ENCODE peak calls at places on chromosomes 16 and 17, in five cellular contexts. S, T, U, O and A are unnamed samples. For H3K27me3, the result is how much of the 10 kb centered on the place peaks cover.

GRCh38 chr17:37422971-37423625 is 16.4 kb downstream of the TADA2A start:
- DNase-seq in S (no peak), T (no peak), U (no peak), O (no peak), A (no peak)

GRCh38 chr17:77580531-77580930 is 378.0 kb upstream of the TNRC6C start:
- DNase-seq in S (no peak), T (no peak), U (no peak), O (no peak), A (no peak)

GRCh38 chr16:8936421-8936820 is 27.3 kb downstream of the USP7 start:
- DNase-seq in S (no peak), T (peak), U (peak), O (peak), A (no peak)

GRCh38 chr16:19014456-19014855 is 30.7 kb downstream of the TMC7 start:
- DNase-seq in S (no peak), T (peak), U (no peak), O (no peak), A (no peak)

GRCh38 chr16:64907844-64908243 is 214.0 kb downstream of the CDH11 start:
- DNase-seq in S (no peak), T (no peak), U (no peak), O (no peak), A (no peak)

GRCh38 chr16:51825740-51826139 is 674.7 kb upstream of the SALL1 start:
- DNase-seq in S (no peak), T (no peak), U (no peak), O (no peak), A (no peak)

GRCh38 chr16:23146877-23147601 is 2.2 kb downstream of the USP31 start:
- DNase-seq in S (no peak), T (no peak), U (peak), O (no peak), A (no peak)

GRCh38 chr16:56667581-56668571 is at the start of gene MT1G:
- DNase-seq in S (peak), T (peak), U (no peak), O (no peak), A (no peak)

GRCh38 chr17:45225964-45226530 is 4.4 kb downstream of the FMNL1 start:
- DNase-seq in S (no peak), T (peak), U (no peak), O (peak), A (peak)

GRCh38 chr17:4811471-4811870 is 4.5 kb downstream of the PLD2 start:
- DNase-seq in S (no peak), T (no peak), U (no peak), O (no peak), A (no peak)

GRCh38 chr17:40490289-40490853 is 11.1 kb downstream of the TNS4 start:
- DNase-seq in S (no peak), T (peak), U (no peak), O (no peak), A (no peak)

GRCh38 chr16:80718480-80719220 is 85.7 kb downstream of the CDYL2 start:
- DNase-seq in S (peak), T (peak), U (no peak), O (no peak), A (no peak)

GRCh38 chr17:18959071-18959844 is 7.3 kb downstream of the SLC5A10 start:
- DNase-seq in S (no peak), T (peak), U (no peak), O (no peak), A (no peak)

GRCh38 chr17:61183793-61184192 is 215.8 kb upstream of the TBX2 start:
- DNase-seq in S (no peak), T (no peak), U (no peak), O (no peak), A (no peak)

GRCh38 chr17:70144260-70144846 is 25.0 kb upstream of the KCNJ2 start:
- DNase-seq in S (no peak), T (peak), U (no peak), O (no peak), A (no peak)

GRCh38 chr17:77286641-77287431 is 146.1 kb downstream of the SEC14L1 start:
- DNase-seq in S (peak), T (peak), U (no peak), O (no peak), A (no peak)

GRCh38 chr17:7729841-7730240 is 12.3 kb downstream of the DNAH2 start:
- DNase-seq in S (no peak), T (no peak), U (no peak), O (no peak), A (no peak)

GRCh38 chr16:61195006-61195405 is 841.2 kb downstream of the CDH8 start:
- DNase-seq in S (no peak), T (no peak), U (no peak), O (no peak), A (no peak)

GRCh38 chr17:31068291-31068690 is 26.5 kb upstream of the NF1 start:
- DNase-seq in S (no peak), T (peak), U (peak), O (peak), A (peak)

GRCh38 chr16:56451753-56452689 is 667 bp downstream of the OGFOD1 start:
- DNase-seq in S (no peak), T (peak), U (peak), O (no peak), A (no peak)

GRCh38 chr17:3973498-3974137 is 9.4 kb upstream of the ATP2A3 start:
- DNase-seq in S (no peak), T (peak), U (no peak), O (no peak), A (no peak)

GRCh38 chr16:17416461-17417221 is 54.1 kb downstream of the XYLT1 start:
- DNase-seq in S (no peak), T (peak), U (no peak), O (peak), A (peak)

GRCh38 chr17:68592667-68593330 is 8.4 kb downstream of the FAM20A start:
- DNase-seq in S (no peak), T (no peak), U (no peak), O (no peak), A (no peak)

GRCh38 chr17:79706931-79707382 is 23.8 kb upstream of the ENPP7 start:
- DNase-seq in S (no peak), T (no peak), U (no peak), O (no peak), A (no peak)

GRCh38 chr16:30354423-30355143 is 525 bp downstream of the CD2BP2 start:
- DNase-seq in S (peak), T (peak), U (peak), O (no peak), A (no peak)

GRCh38 chr16:87034317-87034716 is 282.9 kb downstream of the C16orf95 start:
- DNase-seq in S (no peak), T (no peak), U (no peak), O (no peak), A (no peak)

GRCh38 chr17:67830440-67830839 is 5.1 kb downstream of the BPTF start:
- DNase-seq in S (no peak), T (peak), U (no peak), O (no peak), A (no peak)

GRCh38 chr16:27400751-27401620 is 988 bp upstream of the IL21R start:
- DNase-seq in S (no peak), T (no peak), U (no peak), O (no peak), A (no peak)
- H3K4me3 ChIP-seq in S (no peak), T (no peak), U (no peak), O (peak), A (no peak)

DNA sequence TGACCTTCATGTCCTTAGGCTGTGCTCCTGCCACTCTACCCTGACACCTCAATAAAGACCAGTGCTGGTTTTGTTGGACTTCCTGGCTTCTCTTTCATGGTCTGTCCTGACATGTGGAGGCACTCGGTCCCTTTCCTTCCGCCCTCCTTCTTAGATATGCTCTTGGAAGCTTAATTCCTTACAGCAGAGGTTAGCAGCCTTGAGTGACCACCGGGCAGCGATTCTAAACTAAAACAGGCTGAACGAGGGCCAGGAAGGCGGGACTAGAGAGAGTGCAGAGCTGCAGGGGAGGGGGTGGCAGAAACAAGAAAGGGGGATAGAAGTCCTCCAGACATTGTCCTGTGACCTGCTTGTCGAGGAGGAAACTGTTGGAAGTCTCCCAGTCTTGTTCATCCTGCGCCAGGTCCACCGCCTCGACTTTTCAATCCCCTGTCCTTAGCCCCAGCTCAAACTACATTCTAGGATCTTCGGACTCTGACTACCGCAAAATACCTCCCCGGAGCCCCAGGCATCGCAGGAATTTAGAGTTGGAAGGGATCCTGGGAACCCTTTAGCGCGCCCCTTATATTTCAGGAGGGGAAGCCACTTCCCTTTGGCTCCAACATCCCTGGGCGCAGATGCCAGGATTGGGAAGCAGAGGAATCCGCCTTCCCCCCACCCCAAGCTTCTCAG is 1.2 kb downstream of the AHSP start:
- DNase-seq in S (no peak), T (no peak), U (no peak), O (no peak), A (no peak)
- H3K27me3 ChIP-seq in S (under half), T (under half), U (under half), O (under half), A (under half)

GRCh38 chr16:12904041-12904671 is 2.8 kb downstream of the SHISA9 start:
- DNase-seq in S (no peak), T (peak), U (no peak), O (no peak), A (no peak)
- H3K4me3 ChIP-seq in S (no peak), T (peak), U (no peak), O (no peak), A (no peak)

GRCh38 chr16:84369938-84370627 is 1.7 kb downstream of the ATP2C2 start:
- DNase-seq in S (no peak), T (no peak), U (no peak), O (no peak), A (no peak)

GRCh38 chr16:84369105-84369504 is 767 bp downstream of the ATP2C2 start:
- DNase-seq in S (no peak), T (peak), U (no peak), O (no peak), A (no peak)

GRCh38 chr16:84367297-84367680 is 1.0 kb upstream of the ATP2C2 start:
- DNase-seq in S (no peak), T (no peak), U (no peak), O (no peak), A (no peak)

GRCh38 chr16:84367750-84368320 is 503 bp upstream of the ATP2C2 start:
- DNase-seq in S (no peak), T (no peak), U (no peak), O (no peak), A (no peak)

DNA sequence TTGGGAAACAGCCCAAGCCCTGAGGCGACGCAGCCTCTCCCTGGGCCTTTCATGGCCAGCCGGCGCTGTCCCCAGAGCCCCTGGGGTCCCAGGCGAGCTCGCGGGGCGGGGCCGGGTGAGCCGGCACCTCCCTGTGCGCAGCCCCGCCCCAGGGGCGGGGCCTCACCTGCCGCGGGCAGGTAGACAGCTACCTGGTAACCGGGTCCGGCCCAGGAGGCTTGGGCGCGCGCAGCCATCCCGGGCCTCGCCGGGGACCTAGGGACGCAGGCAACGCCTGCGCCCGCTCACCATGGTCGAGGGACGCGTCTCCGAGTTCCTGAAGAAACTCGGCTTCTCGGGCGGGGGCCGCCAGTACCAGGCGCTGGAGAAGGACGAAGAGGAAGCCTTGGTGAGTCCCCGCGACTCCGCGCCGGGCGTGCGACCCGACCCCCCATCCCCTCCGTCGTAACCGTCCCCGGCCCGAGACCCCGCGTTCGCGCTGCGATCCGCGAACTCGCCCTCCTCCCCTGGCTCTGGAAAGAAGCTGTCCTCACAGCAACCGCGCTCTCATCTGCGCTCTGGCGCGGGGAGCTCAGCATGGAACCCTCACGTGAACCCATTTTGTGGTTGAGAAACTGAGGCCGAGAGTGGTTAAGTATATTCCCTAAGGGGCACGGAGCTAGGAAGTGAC is at the start of gene ATP2C2:
- DNase-seq in S (peak), T (peak), U (no peak), O (no peak), A (no peak)
- H3K27me3 ChIP-seq in S (under half), T (under half), U (under half), O (under half), A (under half)

GRCh38 chr17:1488826-1489275 is 3.6 kb downstream of the MYO1C start:
- DNase-seq in S (no peak), T (peak), U (no peak), O (no peak), A (no peak)
- H3K4me3 ChIP-seq in S (peak), T (no peak), U (no peak), O (peak), A (no peak)

DNA sequence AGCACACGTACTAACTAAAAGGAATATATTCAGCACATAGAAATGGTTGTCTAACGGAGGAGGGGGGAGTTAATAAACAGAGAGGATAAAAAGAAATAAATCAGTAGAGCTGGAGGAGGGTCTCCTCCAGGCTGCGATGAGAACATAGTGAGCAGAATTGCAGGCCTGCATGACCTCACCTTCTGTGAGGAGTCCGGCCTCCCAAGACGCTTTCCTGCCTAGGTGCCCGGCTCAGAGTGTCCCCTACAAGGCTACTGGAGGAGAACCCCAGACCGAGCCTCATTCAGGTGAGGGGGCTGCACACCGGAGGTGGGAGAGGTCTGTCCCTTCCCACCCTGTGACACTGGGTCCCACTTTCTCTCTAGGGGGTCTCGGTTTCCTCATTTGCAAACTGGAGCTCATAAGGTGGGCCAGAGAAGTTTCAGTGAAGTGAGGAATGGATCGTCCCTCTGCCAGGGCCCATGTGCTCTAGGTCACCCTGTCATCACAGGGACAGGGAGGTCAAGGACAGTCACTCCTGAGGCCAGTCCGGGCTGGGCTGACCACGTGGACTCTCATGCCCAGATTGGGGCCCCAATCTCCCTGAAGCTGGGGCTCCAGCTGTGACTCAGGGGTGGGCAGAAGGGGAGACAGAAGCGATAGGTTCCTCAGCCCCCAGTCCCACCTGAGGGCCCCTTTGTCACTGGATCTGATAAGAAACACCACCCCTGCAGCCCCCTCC is 3.3 kb upstream of the HBM start:
- DNase-seq in S (no peak), T (peak), U (no peak), O (no peak), A (no peak)
- H3K27me3 ChIP-seq in S (under half), T (under half), U (under half), O (under half), A (under half)

GRCh38 chr16:81798311-81799137 is 19.4 kb downstream of the PLCG2 start:
- DNase-seq in S (no peak), T (peak), U (no peak), O (no peak), A (peak)
- H3K4me3 ChIP-seq in S (no peak), T (no peak), U (no peak), O (no peak), A (peak)